ENCODE peak calls at places on chromosomes 7 and 10, in ten cellular contexts. One of them, this sample, is unnamed.

GRCh38 chr10:124732931-124733536 is 11.1 kb downstream of the FAM53B start:
- DNase-seq in fibroblast of mammary gland: peak; percentile 70
- DNase-seq in epithelial cell of esophagus: peak; percentile 81
- DNase-seq in brain microvascular endothelial cell: peak; percentile 37
- DNase-seq in choroid plexus epithelial cell: peak; percentile 47
- DNase-seq in ascending aorta: peak; percentile 59
- DNase-seq in GM23338: no peak
- DNase-seq in Panc1: no peak
- DNase-seq in PC-3: no peak
- DNase-seq in Caco-2: no peak
- DNase-seq in this sample: peak; percentile 68

GRCh38 chr10:97974526-97975525 is 55.6 kb downstream of the CRTAC1 start:
- DNase-seq in choroid plexus epithelial cell: no peak
- DNase-seq in Caco-2: no peak
- DNase-seq in epithelial cell of esophagus: no peak
- DNase-seq in brain microvascular endothelial cell: no peak
- DNase-seq in Panc1: no peak
- DNase-seq in fibroblast of mammary gland: no peak
- DNase-seq in ascending aorta: no peak
- DNase-seq in PC-3: no peak
- DNase-seq in GM23338: peak; percentile 65
- DNase-seq in this sample: no peak

GRCh38 chr7:14761506-14762296 is 140.8 kb downstream of the DGKB start:
- DNase-seq in choroid plexus epithelial cell: peak; percentile 92
- DNase-seq in Caco-2: no peak
- DNase-seq in brain microvascular endothelial cell: peak; percentile 90
- DNase-seq in GM23338: no peak
- DNase-seq in epithelial cell of esophagus: peak; percentile 76
- DNase-seq in ascending aorta: no peak
- DNase-seq in fibroblast of mammary gland: peak; percentile 85
- DNase-seq in Panc1: no peak
- DNase-seq in PC-3: peak; percentile 92
- DNase-seq in this sample: peak; percentile 78

GRCh38 chr10:71783917-71784678 is 10.8 kb upstream of the VSIR start:
- DNase-seq in Panc1: no peak
- DNase-seq in fibroblast of mammary gland: no peak
- DNase-seq in PC-3: no peak
- DNase-seq in epithelial cell of esophagus: no peak
- DNase-seq in Caco-2: no peak
- DNase-seq in GM23338: no peak
- DNase-seq in choroid plexus epithelial cell: no peak
- DNase-seq in ascending aorta: no peak
- DNase-seq in brain microvascular endothelial cell: no peak
- DNase-seq in this sample: no peak

GRCh38 chr7:82655965-82656364 is 212.4 kb upstream of the CACNA2D1 start:
- DNase-seq in Caco-2: no peak
- DNase-seq in PC-3: no peak
- DNase-seq in ascending aorta: no peak
- DNase-seq in choroid plexus epithelial cell: no peak
- DNase-seq in fibroblast of mammary gland: no peak
- DNase-seq in GM23338: no peak
- DNase-seq in epithelial cell of esophagus: no peak
- DNase-seq in brain microvascular endothelial cell: no peak
- DNase-seq in Panc1: no peak
- DNase-seq in this sample: no peak

GRCh38 chr7:9240016-9240415 is 806.6 kb downstream of the NXPH1 start:
- DNase-seq in ascending aorta: no peak
- DNase-seq in choroid plexus epithelial cell: no peak
- DNase-seq in Caco-2: no peak
- DNase-seq in PC-3: peak; percentile 21
- DNase-seq in epithelial cell of esophagus: no peak
- DNase-seq in brain microvascular endothelial cell: no peak
- DNase-seq in fibroblast of mammary gland: no peak
- DNase-seq in GM23338: no peak
- DNase-seq in Panc1: no peak
- DNase-seq in this sample: no peak

GRCh38 chr10:19325581-19325980 is 277.0 kb downstream of the MALRD1 start:
- DNase-seq in ascending aorta: no peak
- DNase-seq in PC-3: peak; percentile 34
- DNase-seq in epithelial cell of esophagus: peak; percentile 51
- DNase-seq in Caco-2: no peak
- DNase-seq in brain microvascular endothelial cell: no peak
- DNase-seq in fibroblast of mammary gland: no peak
- DNase-seq in Panc1: no peak
- DNase-seq in choroid plexus epithelial cell: peak; percentile 31
- DNase-seq in GM23338: no peak
- DNase-seq in this sample: no peak

GRCh38 chr7:22597845-22598244 is 97.9 kb upstream of the STEAP1B start:
- DNase-seq in Caco-2: no peak
- DNase-seq in fibroblast of mammary gland: peak; percentile 97
- DNase-seq in epithelial cell of esophagus: peak; percentile 70
- DNase-seq in GM23338: no peak
- DNase-seq in PC-3: peak; percentile 84
- DNase-seq in ascending aorta: no peak
- DNase-seq in Panc1: peak; percentile 36
- DNase-seq in choroid plexus epithelial cell: peak; percentile 86
- DNase-seq in brain microvascular endothelial cell: peak; percentile 92
- DNase-seq in this sample: no peak

GRCh38 chr10:132158122-132158741 is 28.5 kb upstream of the DPYSL4 start:
- DNase-seq in GM23338: peak; percentile 54
- DNase-seq in Caco-2: no peak
- DNase-seq in Panc1: no peak
- DNase-seq in PC-3: no peak
- DNase-seq in fibroblast of mammary gland: no peak
- DNase-seq in choroid plexus epithelial cell: no peak
- DNase-seq in ascending aorta: no peak
- DNase-seq in brain microvascular endothelial cell: no peak
- DNase-seq in epithelial cell of esophagus: no peak
- DNase-seq in this sample: no peak

GRCh38 chr10:130218936-130219335 is 82.7 kb downstream of the GLRX3 start:
- DNase-seq in choroid plexus epithelial cell: no peak
- DNase-seq in Panc1: no peak
- DNase-seq in PC-3: no peak
- DNase-seq in fibroblast of mammary gland: no peak
- DNase-seq in Caco-2: peak; percentile 20
- DNase-seq in GM23338: no peak
- DNase-seq in epithelial cell of esophagus: no peak
- DNase-seq in brain microvascular endothelial cell: no peak
- DNase-seq in ascending aorta: no peak
- DNase-seq in this sample: no peak

GRCh38 chr7:82249979-82250378 is 193.6 kb downstream of the CACNA2D1 start:
- DNase-seq in ascending aorta: no peak
- DNase-seq in PC-3: no peak
- DNase-seq in fibroblast of mammary gland: peak; percentile 7
- DNase-seq in Caco-2: no peak
- DNase-seq in brain microvascular endothelial cell: no peak
- DNase-seq in GM23338: no peak
- DNase-seq in epithelial cell of esophagus: peak; percentile 5
- DNase-seq in choroid plexus epithelial cell: no peak
- DNase-seq in Panc1: no peak
- DNase-seq in this sample: no peak

GRCh38 chr10:106519376-106520035 is 645.0 kb downstream of the SORCS1 start:
- DNase-seq in Caco-2: no peak
- DNase-seq in ascending aorta: no peak
- DNase-seq in Panc1: no peak
- DNase-seq in GM23338: no peak
- DNase-seq in choroid plexus epithelial cell: no peak
- DNase-seq in PC-3: no peak
- DNase-seq in epithelial cell of esophagus: no peak
- DNase-seq in brain microvascular endothelial cell: no peak
- DNase-seq in fibroblast of mammary gland: no peak
- DNase-seq in this sample: no peak

GRCh38 chr10:73854310-73854709 is 20.0 kb downstream of the CAMK2G start:
- DNase-seq in ascending aorta: no peak
- DNase-seq in fibroblast of mammary gland: no peak
- DNase-seq in Panc1: no peak
- DNase-seq in Caco-2: no peak
- DNase-seq in choroid plexus epithelial cell: no peak
- DNase-seq in GM23338: no peak
- DNase-seq in brain microvascular endothelial cell: no peak
- DNase-seq in epithelial cell of esophagus: no peak
- DNase-seq in PC-3: no peak
- DNase-seq in this sample: no peak

GRCh38 chr10:57968328-57969016 is 299.2 kb downstream of the IPMK start:
- DNase-seq in Caco-2: no peak
- DNase-seq in Panc1: no peak
- DNase-seq in fibroblast of mammary gland: no peak
- DNase-seq in GM23338: no peak
- DNase-seq in epithelial cell of esophagus: no peak
- DNase-seq in brain microvascular endothelial cell: no peak
- DNase-seq in ascending aorta: no peak
- DNase-seq in choroid plexus epithelial cell: no peak
- DNase-seq in PC-3: no peak
- DNase-seq in this sample: no peak

DNA sequence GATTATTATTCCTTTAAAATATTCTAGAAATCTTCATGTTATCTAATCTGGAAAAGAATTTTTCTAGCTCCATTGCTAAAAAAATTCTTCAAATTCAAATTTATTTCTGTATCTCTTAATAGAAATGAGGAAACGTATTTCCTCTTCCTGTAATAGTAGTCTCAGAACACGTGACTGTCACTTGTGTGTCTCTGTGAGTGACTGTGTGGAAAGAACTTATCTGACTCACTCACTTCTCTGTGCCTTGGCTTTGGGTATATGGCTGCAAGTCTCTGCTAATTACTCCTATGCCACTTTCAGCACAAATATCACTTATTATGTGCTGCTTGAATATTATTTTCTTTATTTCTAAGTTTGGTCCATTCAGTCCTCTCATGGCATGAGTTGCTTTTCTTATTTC is 132.7 kb downstream of the CNTNAP2 start:
- DNase-seq in ascending aorta: no peak
- DNase-seq in Caco-2: no peak
- DNase-seq in choroid plexus epithelial cell: no peak
- DNase-seq in brain microvascular endothelial cell: no peak
- DNase-seq in fibroblast of mammary gland: no peak
- DNase-seq in PC-3: no peak
- DNase-seq in GM23338: no peak
- DNase-seq in Panc1: no peak
- DNase-seq in epithelial cell of esophagus: no peak
- DNase-seq in this sample: no peak
- H3K4me3 ChIP-seq in ascending aorta: no peak overlapping the region
- H3K4me3 ChIP-seq in Caco-2: no peak overlapping the region
- H3K4me3 ChIP-seq in choroid plexus epithelial cell: no peak overlapping the region
- H3K4me3 ChIP-seq in brain microvascular endothelial cell: no peak overlapping the region
- H3K4me3 ChIP-seq in fibroblast of mammary gland: no peak overlapping the region
- H3K4me3 ChIP-seq in PC-3: no peak overlapping the region
- H3K4me3 ChIP-seq in GM23338: no peak overlapping the region
- H3K4me3 ChIP-seq in Panc1: no peak overlapping the region
- H3K4me3 ChIP-seq in epithelial cell of esophagus: no peak overlapping the region
- H3K4me3 ChIP-seq in this sample: no peak overlapping the region

DNA sequence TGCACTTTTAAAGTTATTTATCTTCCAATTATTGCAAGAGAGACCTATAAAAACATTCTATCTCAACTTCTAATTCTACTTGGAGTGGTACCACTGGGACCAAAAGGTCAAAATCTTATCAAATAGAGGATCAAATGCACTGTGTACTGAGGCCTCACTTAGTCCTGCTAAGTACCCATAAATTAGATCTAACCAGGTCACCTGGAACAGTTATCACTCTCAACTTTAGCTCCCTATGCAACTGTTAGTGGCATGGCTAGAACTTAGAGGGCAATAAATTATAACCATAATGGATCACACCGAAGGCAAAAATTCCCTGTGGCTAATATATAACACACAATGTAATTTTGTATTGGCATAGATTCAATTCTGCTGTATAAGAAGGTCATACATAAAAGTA is 428.9 kb downstream of the PCDH15 start:
- DNase-seq in brain microvascular endothelial cell: no peak
- DNase-seq in GM23338: no peak
- DNase-seq in Panc1: no peak
- DNase-seq in PC-3: no peak
- DNase-seq in epithelial cell of esophagus: no peak
- DNase-seq in choroid plexus epithelial cell: no peak
- DNase-seq in Caco-2: no peak
- DNase-seq in ascending aorta: no peak
- DNase-seq in fibroblast of mammary gland: no peak
- DNase-seq in this sample: no peak
- H3K4me3 ChIP-seq in brain microvascular endothelial cell: no peak overlapping the region
- H3K4me3 ChIP-seq in GM23338: no peak overlapping the region
- H3K4me3 ChIP-seq in Panc1: no peak overlapping the region
- H3K4me3 ChIP-seq in PC-3: no peak overlapping the region
- H3K4me3 ChIP-seq in epithelial cell of esophagus: no peak overlapping the region
- H3K4me3 ChIP-seq in choroid plexus epithelial cell: no peak overlapping the region
- H3K4me3 ChIP-seq in Caco-2: no peak overlapping the region
- H3K4me3 ChIP-seq in ascending aorta: no peak overlapping the region
- H3K4me3 ChIP-seq in fibroblast of mammary gland: no peak overlapping the region
- H3K4me3 ChIP-seq in this sample: no peak overlapping the region

GRCh38 chr7:73802459-73802858 is 28.3 kb upstream of the CLDN4 start:
- DNase-seq in choroid plexus epithelial cell: no peak
- DNase-seq in Panc1: no peak
- DNase-seq in epithelial cell of esophagus: no peak
- DNase-seq in ascending aorta: no peak
- DNase-seq in brain microvascular endothelial cell: no peak
- DNase-seq in fibroblast of mammary gland: no peak
- DNase-seq in Caco-2: no peak
- DNase-seq in PC-3: no peak
- DNase-seq in GM23338: no peak
- DNase-seq in this sample: no peak
- H3K4me3 ChIP-seq in choroid plexus epithelial cell: no peak overlapping the region
- H3K4me3 ChIP-seq in Panc1: no peak overlapping the region
- H3K4me3 ChIP-seq in epithelial cell of esophagus: no peak overlapping the region
- H3K4me3 ChIP-seq in ascending aorta: no peak overlapping the region
- H3K4me3 ChIP-seq in brain microvascular endothelial cell: no peak overlapping the region
- H3K4me3 ChIP-seq in fibroblast of mammary gland: no peak overlapping the region
- H3K4me3 ChIP-seq in Caco-2: no peak overlapping the region
- H3K4me3 ChIP-seq in PC-3: no peak overlapping the region
- H3K4me3 ChIP-seq in GM23338: no peak overlapping the region
- H3K4me3 ChIP-seq in this sample: no peak overlapping the region

GRCh38 chr10:119653209-119653608 is 2.0 kb downstream of the BAG3 start:
- DNase-seq in PC-3: no peak
- DNase-seq in Caco-2: no peak
- DNase-seq in choroid plexus epithelial cell: no peak
- DNase-seq in fibroblast of mammary gland: no peak
- DNase-seq in brain microvascular endothelial cell: no peak
- DNase-seq in ascending aorta: no peak
- DNase-seq in epithelial cell of esophagus: no peak
- DNase-seq in Panc1: no peak
- DNase-seq in GM23338: no peak
- DNase-seq in this sample: no peak

GRCh38 chr10:119650692-119651513 is at the start of gene BAG3:
- DNase-seq in GM23338: peak; percentile 93
- DNase-seq in ascending aorta: peak; percentile 82
- DNase-seq in choroid plexus epithelial cell: peak; percentile 94
- DNase-seq in Panc1: no peak
- DNase-seq in fibroblast of mammary gland: peak; percentile 94
- DNase-seq in PC-3: peak; percentile 84
- DNase-seq in Caco-2: peak; percentile 90
- DNase-seq in brain microvascular endothelial cell: peak; percentile 91
- DNase-seq in epithelial cell of esophagus: peak; percentile 88
- DNase-seq in this sample: peak; percentile 94

GRCh38 chr10:119652361-119652760 is 1.2 kb downstream of the BAG3 start:
- DNase-seq in Caco-2: no peak
- DNase-seq in GM23338: no peak
- DNase-seq in brain microvascular endothelial cell: no peak
- DNase-seq in Panc1: no peak
- DNase-seq in ascending aorta: no peak
- DNase-seq in choroid plexus epithelial cell: peak; percentile 80
- DNase-seq in fibroblast of mammary gland: peak; percentile 78
- DNase-seq in epithelial cell of esophagus: peak; percentile 72
- DNase-seq in PC-3: peak; percentile 57
- DNase-seq in this sample: no peak

GRCh38 chr10:119651514-119652327 is 541 bp downstream of the BAG3 start:
- DNase-seq in ascending aorta: no peak
- DNase-seq in epithelial cell of esophagus: no peak
- DNase-seq in fibroblast of mammary gland: no peak
- DNase-seq in GM23338: peak; percentile 38
- DNase-seq in choroid plexus epithelial cell: no peak
- DNase-seq in Panc1: no peak
- DNase-seq in Caco-2: no peak
- DNase-seq in brain microvascular endothelial cell: no peak
- DNase-seq in PC-3: no peak
- DNase-seq in this sample: peak; percentile 22

GRCh38 chr10:119650062-119650461 is 1.1 kb upstream of the BAG3 start:
- DNase-seq in Caco-2: no peak
- DNase-seq in choroid plexus epithelial cell: no peak
- DNase-seq in brain microvascular endothelial cell: no peak
- DNase-seq in GM23338: no peak
- DNase-seq in epithelial cell of esophagus: no peak
- DNase-seq in Panc1: no peak
- DNase-seq in ascending aorta: no peak
- DNase-seq in PC-3: no peak
- DNase-seq in fibroblast of mammary gland: no peak
- DNase-seq in this sample: no peak
- H3K4me3 ChIP-seq in Caco-2: no peak overlapping the region
- H3K4me3 ChIP-seq in choroid plexus epithelial cell: no peak overlapping the region
- H3K4me3 ChIP-seq in brain microvascular endothelial cell: no peak overlapping the region
- H3K4me3 ChIP-seq in GM23338: peak overlapping the region; percentile 92
- H3K4me3 ChIP-seq in epithelial cell of esophagus: no peak overlapping the region
- H3K4me3 ChIP-seq in Panc1: no peak overlapping the region
- H3K4me3 ChIP-seq in ascending aorta: no peak overlapping the region
- H3K4me3 ChIP-seq in PC-3: no peak overlapping the region
- H3K4me3 ChIP-seq in fibroblast of mammary gland: no peak overlapping the region
- H3K4me3 ChIP-seq in this sample: no peak overlapping the region